ENCODE peak calls at places on chromosomes 1 and 21, in nine cellular contexts. B is ureter; A is activated naive CD4-positive, alpha-beta T cell; N is NAMALWA; Z is G401; U is GM18507; H is activated CD8-positive, alpha-beta memory T cell treated with anti-CD3 and anti-CD28 coated beads, Interleukin-2, amount 50 U/mL, for 48 hours; Q is NCI-H1092; F is NCI-H2029. T is an unnamed sample.

GRCh38 chr1:85975770-85976386 is 180.7 kb downstream of the COL24A1 start:
- DNase-seq in B (no peak), A (no peak), N (no peak), Z (no peak), U (no peak), H (no peak), Q (no peak), F (no peak), T (peak; percentile 86)

GRCh38 chr21:41895643-41896493 is 16.7 kb upstream of the PRDM15 start:
- DNase-seq in B (no peak), A (no peak), N (no peak), Z (no peak), U (no peak), H (no peak), Q (no peak), F (no peak), T (peak; percentile 72)

GRCh38 chr1:51950701-51951100 is 39.8 kb downstream of the RAB3B start:
- DNase-seq in B (no peak), A (no peak), N (no peak), Z (no peak), U (no peak), H (no peak), Q (no peak), F (no peak), T (no peak)

GRCh38 chr21:46155514-46156377 is at the start of gene FTCD:
- DNase-seq in B (peak; percentile 41), A (no peak), N (no peak), Z (no peak), U (no peak), H (peak; percentile 49), Q (no peak), F (no peak), T (peak; percentile 27)

GRCh38 chr1:220892086-220892376 is 12.8 kb downstream of the HLX start:
- DNase-seq in B (no peak), A (no peak), N (no peak), Z (no peak), U (no peak), H (no peak), Q (no peak), F (no peak), T (no peak)

GRCh38 chr21:38914531-38915385 is 109.0 kb downstream of the ETS2 start:
- DNase-seq in B (peak; percentile 43), A (no peak), N (no peak), Z (no peak), U (no peak), H (no peak), Q (peak; percentile 20), F (peak; percentile 84), T (peak; percentile 64)

GRCh38 chr21:37914211-37914900 is 1.9 kb downstream of the KCNJ6 start:
- DNase-seq in B (no peak), A (no peak), N (no peak), Z (peak; percentile 62), U (no peak), H (peak; percentile 53), Q (peak; percentile 47), F (peak; percentile 7), T (peak; percentile 84)

GRCh38 chr21:29376556-29376955 is 77.8 kb downstream of the BACH1 start:
- DNase-seq in B (no peak), A (peak; percentile 2), N (peak; percentile 77), Z (peak; percentile 21), U (peak; percentile 36), H (peak; percentile 63), Q (peak; percentile 1), F (no peak), T (peak; percentile 84)

GRCh38 chr1:78743626-78744025 is 94.0 kb downstream of the IFI44 start:
- DNase-seq in B (no peak), A (no peak), N (no peak), Z (no peak), U (no peak), H (no peak), Q (no peak), F (no peak), T (no peak)

GRCh38 chr1:65229201-65229600 is 80.1 kb upstream of the DNAJC6 start:
- DNase-seq in B (no peak), A (no peak), N (no peak), Z (no peak), U (no peak), H (no peak), Q (no peak), F (no peak), T (no peak)

GRCh38 chr1:222068937-222069336 is 327.0 kb upstream of the DUSP10 start:
- DNase-seq in B (no peak), A (no peak), N (no peak), Z (no peak), U (no peak), H (no peak), Q (no peak), F (no peak), T (no peak)

GRCh38 chr1:8077120-8077573 is 51.0 kb upstream of the ERRFI1 start:
- DNase-seq in B (no peak), A (no peak), N (no peak), Z (no peak), U (no peak), H (no peak), Q (no peak), F (peak; percentile 67), T (peak; percentile 41)

GRCh38 chr1:10267319-10267718 is 56.9 kb downstream of the KIF1B start:
- DNase-seq in B (no peak), A (no peak), N (no peak), Z (peak; percentile 85), U (no peak), H (no peak), Q (no peak), F (no peak), T (no peak)